ENCODE peak calls at places on chromosome 1, in nine cellular contexts. E, X, K, S, Z, N, B, R and Y are unnamed samples. For H3K4me1, the result is how much of the 10 kb centered on the place peaks cover.

GRCh38 chr1:16607433-16607851 is 5.9 kb downstream of the NBPF1 start:
- DNase-seq in E (no peak), X (no peak), K (peak), S (no peak), Z (no peak), N (no peak), B (no peak), R (no peak), Y (no peak)

GRCh38 chr1:152089014-152089674 is at the start of gene TCHHL1:
- DNase-seq in E (no peak), X (no peak), K (peak), S (no peak), Z (no peak), N (no peak), B (no peak), R (no peak), Y (no peak)

GRCh38 chr1:51973587-51974474 is 16.7 kb downstream of the RAB3B start:
- DNase-seq in E (peak), X (no peak), K (no peak), S (peak), Z (no peak), N (peak), B (no peak), R (no peak), Y (peak)

GRCh38 chr1:41102208-41102607 is 80.7 kb upstream of the SLFNL1 start:
- DNase-seq in E (peak), X (peak), K (peak), S (peak), Z (no peak), N (peak), B (no peak), R (no peak), Y (peak)

GRCh38 chr1:81505831-81506230 is 294.9 kb upstream of the ADGRL2 start:
- DNase-seq in E (no peak), X (no peak), K (no peak), S (no peak), Z (no peak), N (no peak), B (no peak), R (no peak), Y (no peak)

GRCh38 chr1:15953791-15954201 is 22.1 kb downstream of the ZBTB17 start:
- DNase-seq in E (no peak), X (peak), K (no peak), S (no peak), Z (no peak), N (no peak), B (peak), R (no peak), Y (no peak)

GRCh38 chr1:112371770-112372169 is 24.2 kb upstream of the CTTNBP2NL start:
- DNase-seq in E (peak), X (no peak), K (no peak), S (no peak), Z (no peak), N (no peak), B (no peak), R (no peak), Y (no peak)

GRCh38 chr1:31101147-31101502 is 35.6 kb upstream of the PUM1 start:
- DNase-seq in E (peak), X (no peak), K (no peak), S (peak), Z (no peak), N (peak), B (no peak), R (peak), Y (peak)

GRCh38 chr1:243727503-243728191 is 122.4 kb downstream of the AKT3 start:
- DNase-seq in E (no peak), X (no peak), K (no peak), S (no peak), Z (no peak), N (no peak), B (no peak), R (no peak), Y (no peak)

GRCh38 chr1:156146749-156147405 is 6.5 kb upstream of the SEMA4A start:
- DNase-seq in E (no peak), X (peak), K (no peak), S (no peak), Z (no peak), N (no peak), B (no peak), R (no peak), Y (peak)

GRCh38 chr1:34984435-34985062 is 598 bp downstream of the TMEM35B start:
- DNase-seq in E (peak), X (peak), K (no peak), S (peak), Z (peak), N (peak), B (no peak), R (peak), Y (peak)

DNA sequence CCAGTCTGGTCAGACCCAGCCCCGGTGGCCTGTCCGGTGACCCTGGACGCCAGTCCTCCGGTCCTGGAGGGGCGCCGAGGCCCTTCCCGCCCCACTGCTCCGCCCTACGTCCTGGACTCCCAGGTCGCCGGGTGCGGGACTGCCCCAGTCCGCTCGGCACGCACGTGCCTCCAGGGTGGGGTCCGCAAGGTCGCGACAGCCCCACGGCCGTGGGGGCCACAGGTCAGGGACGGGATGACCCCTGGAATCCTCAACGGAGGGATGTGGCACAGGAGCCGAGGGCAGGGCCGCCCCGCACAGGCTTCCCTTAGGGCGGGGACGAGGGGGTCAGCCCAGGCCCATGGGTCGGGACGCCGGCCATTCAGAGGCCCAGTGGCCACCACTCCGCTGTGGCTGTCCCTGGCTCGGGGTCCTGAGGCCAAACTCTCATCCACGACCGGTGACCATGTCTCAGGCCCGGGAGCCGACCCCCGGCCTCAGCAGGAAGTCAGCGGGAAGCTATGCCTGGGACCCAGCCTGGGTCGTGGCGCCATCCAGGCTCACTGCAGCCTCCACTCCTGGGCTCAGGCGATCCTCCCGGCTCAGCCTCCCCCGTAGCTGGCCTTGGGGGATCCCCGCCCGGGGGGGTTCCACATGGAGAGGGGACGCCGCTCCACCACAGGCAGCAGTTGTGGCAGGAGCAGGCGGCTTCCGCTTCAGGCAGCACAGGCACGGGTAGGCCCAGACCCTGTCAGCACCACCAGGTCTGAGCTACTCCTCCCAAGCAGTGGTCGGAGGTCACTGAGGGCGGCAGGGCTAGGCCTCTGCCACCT is 599 bp upstream of the TMEM240 start:
- DNase-seq in E (no peak), X (no peak), K (no peak), S (no peak), Z (no peak), N (no peak), B (peak), R (no peak), Y (no peak)
- H3K4me3 ChIP-seq in E (peak), X (peak), K (no peak), S (peak), Z (no peak), N (peak), B (peak), R (no peak), Y (peak)

DNA sequence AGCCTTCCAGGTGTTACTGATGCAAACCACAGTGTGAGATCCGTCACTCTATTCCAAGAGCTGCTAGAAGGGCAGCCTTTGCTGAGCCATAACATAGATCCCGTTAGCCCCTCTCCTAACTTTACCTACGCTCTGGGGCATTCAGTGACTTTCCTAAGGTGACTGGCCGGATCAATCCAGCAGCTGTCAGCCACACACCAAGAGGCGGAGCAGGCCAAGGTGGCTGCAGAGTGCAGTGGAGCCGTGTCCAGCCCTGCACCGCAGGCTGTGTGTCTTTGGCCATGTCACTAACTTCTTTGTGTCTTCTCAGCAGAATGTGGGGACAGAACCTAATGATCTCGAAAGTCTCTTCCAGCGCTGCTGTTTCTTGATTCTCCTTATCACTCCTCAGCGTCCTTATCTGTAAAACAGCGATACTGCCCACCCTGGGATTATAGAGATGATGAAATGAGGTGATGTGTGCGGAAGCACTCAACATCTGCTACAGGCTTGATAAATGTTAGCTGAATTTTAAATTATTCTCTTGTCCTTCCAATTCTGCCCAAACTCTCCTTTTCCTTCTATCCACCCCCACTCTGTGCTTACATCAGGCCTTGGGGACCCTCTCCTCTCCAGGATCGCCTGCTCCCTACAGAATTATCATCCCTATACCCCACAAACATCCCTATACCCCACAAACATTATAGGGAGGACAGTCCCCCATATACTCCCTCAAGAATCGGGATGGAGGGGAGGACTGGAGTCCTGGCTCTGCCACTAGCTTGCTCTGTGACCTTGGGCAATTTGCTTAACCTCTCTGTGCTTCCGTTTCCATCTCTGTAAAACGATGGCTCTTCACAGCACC is 25.8 kb upstream of the LRRN2 start:
- DNase-seq in E (no peak), X (no peak), K (no peak), S (no peak), Z (no peak), N (no peak), B (peak), R (peak), Y (no peak)
- H3K4me2 ChIP-seq in E (no peak), X (no peak), K (no peak), S (no peak), Z (no peak), N (no peak), B (peak), R (peak), Y (no peak)

GRCh38 chr1:199660071-199660470 is 367.4 kb upstream of the NR5A2 start:
- DNase-seq in E (no peak), X (no peak), K (no peak), S (no peak), Z (no peak), N (no peak), B (no peak), R (no peak), Y (no peak)

GRCh38 chr1:199669916-199670315 is 357.6 kb upstream of the NR5A2 start:
- DNase-seq in E (no peak), X (no peak), K (no peak), S (no peak), Z (no peak), N (no peak), B (no peak), R (no peak), Y (no peak)

GRCh38 chr1:199667079-199667478 is 360.4 kb upstream of the NR5A2 start:
- DNase-seq in E (no peak), X (no peak), K (no peak), S (no peak), Z (no peak), N (no peak), B (no peak), R (no peak), Y (no peak)

DNA sequence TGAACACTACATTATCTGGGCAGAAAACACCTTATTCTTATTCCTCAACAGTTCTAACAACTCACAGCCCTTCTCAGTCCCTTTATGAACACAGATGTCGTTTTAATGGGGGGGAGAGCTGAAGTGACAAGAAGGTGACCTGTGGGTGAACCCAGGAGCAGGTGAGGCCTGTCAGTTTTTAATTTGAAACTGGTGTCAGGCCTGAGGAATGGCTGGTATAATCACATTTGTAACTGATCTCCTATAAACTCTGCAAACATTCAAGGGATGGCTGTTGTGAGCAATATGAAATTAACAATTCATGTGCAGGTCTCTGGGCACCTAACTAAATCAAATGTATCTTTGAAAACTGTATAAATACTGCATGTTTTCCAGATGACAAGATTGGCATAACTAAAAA is 362.1 kb upstream of the NR5A2 start:
- DNase-seq in E (no peak), X (no peak), K (no peak), S (no peak), Z (no peak), N (no peak), B (no peak), R (no peak), Y (no peak)
- H3K4me1 ChIP-seq in E (under half), X (under half), K (under half), S (under half), Z (under half), N (under half), B (under half), R (under half), Y (under half)

DNA sequence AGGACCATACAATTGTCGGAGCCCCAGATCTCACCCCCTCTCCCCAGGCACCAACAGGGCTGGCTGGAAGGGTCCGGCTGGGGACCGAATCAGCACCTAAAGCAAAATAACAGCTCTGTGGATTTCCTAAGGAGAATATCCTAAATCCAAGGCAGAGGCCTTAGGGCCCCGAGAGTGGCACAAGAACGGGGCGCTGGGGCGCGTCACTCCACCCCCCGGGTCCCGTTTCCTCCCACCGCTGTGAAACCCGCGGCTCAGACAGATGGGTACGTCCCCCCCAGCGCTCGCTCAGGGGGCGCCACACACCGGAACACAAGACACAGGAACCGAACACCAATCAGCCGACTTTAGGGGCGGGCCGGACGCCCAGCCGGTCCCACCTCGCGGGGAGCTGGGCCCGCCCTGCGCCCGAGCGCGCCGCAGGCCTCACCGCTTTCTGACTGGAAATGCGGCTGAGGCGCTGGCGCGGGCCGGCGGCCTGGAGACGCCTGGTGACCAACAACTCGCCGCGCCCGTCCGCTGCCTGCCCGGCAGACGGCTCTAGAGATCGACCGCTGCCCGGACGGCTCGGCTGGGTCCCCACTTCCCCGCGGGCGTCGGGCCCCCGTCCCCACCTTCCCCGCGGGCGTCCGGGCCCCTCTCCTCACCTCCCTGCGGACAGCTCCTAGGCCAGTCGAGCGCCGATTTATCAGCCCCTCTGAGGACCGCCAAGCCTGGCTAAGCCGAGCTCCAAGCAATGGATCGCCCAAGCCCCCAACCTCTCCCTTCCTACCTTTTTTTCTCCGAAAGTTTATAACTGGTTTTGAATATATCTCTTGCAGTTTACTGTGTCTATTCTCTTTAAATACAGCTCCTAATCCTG is at the start of gene HFM1:
- DNase-seq in E (peak), X (peak), K (peak), S (peak), Z (peak), N (peak), B (peak), R (peak), Y (peak)
- H3K4me3 ChIP-seq in E (peak), X (peak), K (peak), S (peak), Z (peak), N (peak), B (peak), R (peak), Y (peak)

GRCh38 chr1:58764294-58764978 is 19.4 kb downstream of the JUN start:
- DNase-seq in E (peak), X (peak), K (no peak), S (peak), Z (no peak), N (peak), B (no peak), R (no peak), Y (peak)
- H3K4me2 ChIP-seq in E (peak), X (peak), K (no peak), S (peak), Z (no peak), N (peak), B (no peak), R (no peak), Y (peak)

DNA sequence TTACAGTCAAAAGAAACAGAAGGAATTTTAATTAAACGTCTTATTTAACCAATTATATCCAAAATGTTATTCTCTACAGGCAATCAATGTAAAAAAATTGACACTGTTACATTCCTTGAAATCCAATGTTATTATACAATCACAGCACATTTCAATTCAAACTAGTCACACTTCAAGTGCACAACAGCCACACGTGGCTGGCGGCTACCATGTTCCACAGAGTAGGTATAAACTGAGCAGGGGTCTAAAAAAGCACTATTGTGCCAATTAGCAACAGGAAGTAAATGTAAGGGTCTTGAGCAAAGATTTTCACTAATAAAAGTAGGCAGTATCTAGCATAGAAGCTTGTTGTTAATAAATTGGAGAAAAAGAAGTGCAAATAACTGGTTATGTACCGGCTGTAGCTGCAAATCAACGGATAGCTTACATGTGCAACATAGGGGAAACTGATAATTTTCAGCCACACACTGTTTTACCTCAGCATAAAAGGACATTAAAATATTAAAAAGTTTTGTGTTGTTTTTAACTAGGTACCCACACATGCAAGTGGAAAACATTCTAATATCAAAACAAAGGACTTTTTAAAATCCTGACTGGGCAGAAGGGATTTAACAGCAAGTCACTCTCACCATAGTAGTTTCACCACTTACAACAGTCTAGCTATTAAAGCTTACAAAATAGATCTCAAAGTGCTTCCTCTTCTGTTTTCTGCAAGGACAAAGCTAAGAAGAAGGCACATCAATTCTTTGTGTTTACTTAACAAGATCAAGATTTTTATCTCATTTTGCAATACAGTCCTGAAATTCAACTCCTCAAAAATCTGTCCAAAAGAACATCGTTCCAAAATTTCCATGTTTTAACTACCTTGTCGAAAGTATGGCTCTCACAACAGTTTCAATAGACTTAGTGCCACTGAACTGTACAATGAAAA is 2.5 kb downstream of the CSDE1 start:
- DNase-seq in E (peak), X (no peak), K (peak), S (no peak), Z (no peak), N (peak), B (no peak), R (no peak), Y (peak)
- H3K4me1 ChIP-seq in E (under half), X (under half), K (under half), S (under half), Z (half or more), N (under half), B (half or more), R (under half), Y (under half)

DNA sequence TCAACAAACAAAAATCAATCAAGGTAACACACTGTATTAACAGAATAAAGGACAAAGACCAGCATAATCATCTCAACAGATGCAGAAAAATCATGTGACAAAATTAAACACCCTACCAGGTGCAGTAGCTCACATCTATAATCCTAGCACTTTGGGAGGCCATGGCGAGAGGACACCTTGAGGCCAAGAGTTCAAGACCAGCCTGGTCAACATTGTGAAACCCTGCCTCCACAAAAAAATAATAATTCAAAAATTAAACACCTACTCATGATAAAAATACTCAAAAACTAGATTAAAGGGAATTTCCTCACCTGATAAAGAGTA is 35.3 kb downstream of the PIK3R3 start:
- DNase-seq in E (no peak), X (no peak), K (no peak), S (no peak), Z (no peak), N (no peak), B (no peak), R (no peak), Y (no peak)
- H3K4me3 ChIP-seq in E (no peak), X (no peak), K (no peak), S (no peak), Z (no peak), N (no peak), B (no peak), R (no peak), Y (no peak)

GRCh38 chr1:188043536-188044245 is 1214.9 kb downstream of the PLA2G4A start:
- DNase-seq in E (no peak), X (peak), K (no peak), S (no peak), Z (no peak), N (no peak), B (peak), R (no peak), Y (no peak)
- H3K4me2 ChIP-seq in E (no peak), X (peak), K (no peak), S (no peak), Z (no peak), N (no peak), B (no peak), R (no peak), Y (no peak)

GRCh38 chr1:26160527-26161407 is 1.9 kb downstream of the FAM110D start:
- DNase-seq in E (no peak), X (peak), K (no peak), S (no peak), Z (no peak), N (no peak), B (peak), R (no peak), Y (no peak)
- H3K4me1 ChIP-seq in E (under half), X (under half), K (under half), S (under half), Z (under half), N (under half), B (under half), R (half or more), Y (under half)